ENCODE peak calls at places on chromosomes 4 and X, in eight cellular contexts. F is fibroblast of lung, G is keratinocyte, C is uterus, I is neuronal stem cell, Z is tibial artery, W is cardiac muscle cell, H is A673. K is an unnamed sample.

GRCh38 chrX:69173906-69174305 is 8.7 kb upstream of the PJA1 start:
- DNase-seq in F (no peak), G (no peak), C (no peak), I (no peak), Z (no peak), W (no peak), H (no peak), K (no peak)

GRCh38 chrX:139324756-139325155 is 205.8 kb upstream of the F9 start:
- DNase-seq in F (no peak), G (no peak), C (no peak), I (no peak), Z (no peak), W (no peak), H (no peak), K (no peak)

GRCh38 chr4:87805971-87806370 is 6.6 kb downstream of the IBSP start:
- DNase-seq in F (peak; percentile 11), G (no peak), C (no peak), I (no peak), Z (no peak), W (peak; percentile 39), H (no peak), K (no peak)

GRCh38 chrX:41148553-41148952 is 63.3 kb downstream of the USP9X start:
- DNase-seq in F (peak; percentile 61), G (peak; percentile 9), C (no peak), I (no peak), Z (no peak), W (peak; percentile 56), H (peak; percentile 51), K (no peak)

GRCh38 chr4:24887881-24888430 is 24.9 kb downstream of the CCDC149 start:
- DNase-seq in F (no peak), G (no peak), C (no peak), I (no peak), Z (no peak), W (no peak), H (no peak), K (no peak)

GRCh38 chr4:82786794-82787193 is 11.8 kb downstream of the SCD5 start:
- DNase-seq in F (no peak), G (no peak), C (no peak), I (no peak), Z (no peak), W (no peak), H (no peak), K (no peak)

GRCh38 chr4:147970003-147970402 is 238.1 kb downstream of the ARHGAP10 start:
- DNase-seq in F (no peak), G (no peak), C (no peak), I (no peak), Z (no peak), W (no peak), H (no peak), K (no peak)

GRCh38 chr4:185567828-185568442 is 32.6 kb upstream of the PDLIM3 start:
- DNase-seq in F (peak; percentile 91), G (no peak), C (peak; percentile 77), I (no peak), Z (peak; percentile 84), W (peak; percentile 85), H (no peak), K (no peak)

GRCh38 chr4:108926058-108926457 is 163.2 kb upstream of the ETNPPL start:
- DNase-seq in F (no peak), G (no peak), C (no peak), I (no peak), Z (no peak), W (peak; percentile 53), H (peak; percentile 22), K (no peak)

GRCh38 chr4:17347445-17347844 is 164.4 kb downstream of the QDPR start:
- DNase-seq in F (peak; percentile 28), G (no peak), C (no peak), I (no peak), Z (no peak), W (peak; percentile 61), H (peak; percentile 45), K (peak; percentile 39)

GRCh38 chr4:125070869-125071268 is 243.9 kb upstream of the FAT4 start:
- DNase-seq in F (no peak), G (no peak), C (no peak), I (no peak), Z (no peak), W (no peak), H (no peak), K (no peak)

DNA sequence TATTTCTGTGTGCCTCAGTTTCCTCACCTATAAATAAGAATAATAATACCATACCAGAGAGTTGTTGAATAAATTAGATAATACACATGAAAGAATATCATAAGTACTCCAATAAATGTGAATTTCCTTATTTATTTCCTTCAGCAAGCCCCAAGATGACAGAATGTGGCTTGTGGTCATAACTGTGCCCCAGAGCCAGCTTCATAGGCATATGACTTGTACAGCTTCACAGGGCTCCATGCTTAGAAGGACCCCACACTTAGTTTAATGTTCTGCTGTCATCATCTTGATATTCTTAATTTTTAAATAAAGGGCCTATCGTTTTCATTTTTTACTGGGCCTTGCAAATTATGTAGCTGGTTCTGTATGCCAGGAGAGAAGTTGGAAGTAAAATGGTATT is 25.3 kb downstream of the VSIG4 start:
- DNase-seq in F (no peak), G (no peak), C (no peak), I (no peak), Z (no peak), W (no peak), H (no peak), K (no peak)
- H3K4me1 ChIP-seq in F (no peaks in the 10 kb centered on the region), G (no peaks in the 10 kb centered on the region), C (no peaks in the 10 kb centered on the region), I (no peaks in the 10 kb centered on the region), Z (no peaks in the 10 kb centered on the region), W (no peaks in the 10 kb centered on the region), H (no peaks in the 10 kb centered on the region), K (peaks cover 2% of the 10 kb centered on the region)

DNA sequence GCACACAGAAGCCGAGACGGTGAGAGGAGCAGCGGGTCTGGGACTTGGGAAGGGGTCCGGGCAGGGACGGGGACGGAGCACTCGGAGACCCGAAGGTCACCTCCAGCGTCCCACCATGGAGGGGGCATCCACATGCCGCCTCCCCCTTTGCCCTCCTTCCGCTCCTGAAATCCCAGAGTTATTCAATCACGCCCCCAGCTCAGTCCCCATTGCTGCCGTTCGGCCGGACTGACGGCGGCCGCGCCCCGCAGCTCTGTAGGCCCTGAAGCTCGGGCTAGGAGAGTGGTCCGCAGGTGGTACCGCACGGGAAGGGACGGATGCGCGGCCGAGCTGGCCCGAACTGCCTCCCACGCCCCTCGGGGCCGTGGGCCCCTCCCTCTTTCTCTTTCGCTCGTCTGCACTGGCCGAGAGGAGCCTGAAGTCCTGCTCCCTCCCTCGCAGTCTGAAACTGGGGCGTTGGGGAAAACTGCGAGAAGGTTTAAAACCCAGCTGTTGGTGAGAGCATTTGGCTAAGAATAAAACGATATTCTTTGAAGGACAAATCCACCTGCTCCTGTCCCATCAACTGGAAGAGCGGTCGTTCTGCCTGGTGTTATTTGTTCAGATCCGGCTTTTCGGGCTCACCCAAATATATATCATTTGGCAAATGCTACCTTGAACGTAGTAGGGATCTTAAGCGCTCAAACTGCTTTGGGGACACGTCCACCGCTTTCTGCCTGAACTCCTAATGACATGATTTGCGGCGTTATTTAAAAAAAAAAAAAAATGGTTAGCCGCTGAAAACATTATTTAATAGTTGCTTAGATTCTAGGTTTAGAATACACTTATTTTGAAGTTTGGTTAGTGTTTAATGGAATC is 719 bp downstream of the USO1 start:
- DNase-seq in F (peak; percentile 72), G (peak; percentile 15), C (peak; percentile 73), I (peak; percentile 69), Z (peak; percentile 87), W (peak; percentile 82), H (peak; percentile 49), K (no peak)
- H3K4me1 ChIP-seq in F (peaks cover 5% of the 10 kb centered on the region), G (peaks cover 22% of the 10 kb centered on the region), C (peaks cover 6% of the 10 kb centered on the region), I (peaks cover 1% of the 10 kb centered on the region), Z (peaks cover 58% of the 10 kb centered on the region), W (peaks cover 33% of the 10 kb centered on the region), H (no peaks in the 10 kb centered on the region), K (peaks cover 1% of the 10 kb centered on the region)

GRCh38 chrX:10047133-10047532 is 80.0 kb downstream of the CLDN34 start:
- DNase-seq in F (no peak), G (no peak), C (no peak), I (no peak), Z (no peak), W (no peak), H (no peak), K (no peak)

GRCh38 chrX:10047631-10048030 is 80.5 kb downstream of the CLDN34 start:
- DNase-seq in F (no peak), G (no peak), C (no peak), I (peak; percentile 3), Z (no peak), W (no peak), H (no peak), K (no peak)

GRCh38 chrX:10048076-10048475 is 80.9 kb downstream of the CLDN34 start:
- DNase-seq in F (no peak), G (no peak), C (no peak), I (peak; percentile 1), Z (no peak), W (peak; percentile 18), H (no peak), K (no peak)

GRCh38 chrX:10049246-10049645 is 82.1 kb downstream of the CLDN34 start:
- DNase-seq in F (no peak), G (no peak), C (no peak), I (no peak), Z (no peak), W (no peak), H (no peak), K (no peak)

DNA sequence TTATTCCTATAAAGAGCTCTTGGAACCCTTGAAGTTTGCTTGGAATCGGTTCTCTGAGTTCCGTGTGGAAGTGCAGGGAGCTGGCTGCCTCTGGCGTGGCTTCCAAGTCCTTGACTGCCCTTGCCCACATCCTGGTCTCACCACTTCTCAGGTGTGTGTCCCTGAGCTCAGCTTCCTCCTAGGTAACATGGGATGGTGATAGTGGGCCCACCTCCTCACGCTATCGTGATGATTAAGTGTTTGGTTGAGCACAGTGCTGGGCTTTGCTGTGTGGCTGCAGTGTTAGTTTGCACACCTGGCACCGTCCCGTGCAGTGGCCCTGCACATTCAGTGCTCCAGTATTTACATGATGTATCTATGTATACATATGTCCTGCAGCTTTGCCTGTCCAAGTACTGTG is 81.5 kb downstream of the CLDN34 start:
- DNase-seq in F (no peak), G (no peak), C (no peak), I (no peak), Z (no peak), W (no peak), H (no peak), K (no peak)
- H3K4me1 ChIP-seq in F (no peaks in the 10 kb centered on the region), G (peaks cover 45% of the 10 kb centered on the region), C (no peaks in the 10 kb centered on the region), I (peaks cover 19% of the 10 kb centered on the region), Z (peaks cover 84% of the 10 kb centered on the region), W (peaks cover 12% of the 10 kb centered on the region), H (no peaks in the 10 kb centered on the region), K (peaks cover 8% of the 10 kb centered on the region)

DNA sequence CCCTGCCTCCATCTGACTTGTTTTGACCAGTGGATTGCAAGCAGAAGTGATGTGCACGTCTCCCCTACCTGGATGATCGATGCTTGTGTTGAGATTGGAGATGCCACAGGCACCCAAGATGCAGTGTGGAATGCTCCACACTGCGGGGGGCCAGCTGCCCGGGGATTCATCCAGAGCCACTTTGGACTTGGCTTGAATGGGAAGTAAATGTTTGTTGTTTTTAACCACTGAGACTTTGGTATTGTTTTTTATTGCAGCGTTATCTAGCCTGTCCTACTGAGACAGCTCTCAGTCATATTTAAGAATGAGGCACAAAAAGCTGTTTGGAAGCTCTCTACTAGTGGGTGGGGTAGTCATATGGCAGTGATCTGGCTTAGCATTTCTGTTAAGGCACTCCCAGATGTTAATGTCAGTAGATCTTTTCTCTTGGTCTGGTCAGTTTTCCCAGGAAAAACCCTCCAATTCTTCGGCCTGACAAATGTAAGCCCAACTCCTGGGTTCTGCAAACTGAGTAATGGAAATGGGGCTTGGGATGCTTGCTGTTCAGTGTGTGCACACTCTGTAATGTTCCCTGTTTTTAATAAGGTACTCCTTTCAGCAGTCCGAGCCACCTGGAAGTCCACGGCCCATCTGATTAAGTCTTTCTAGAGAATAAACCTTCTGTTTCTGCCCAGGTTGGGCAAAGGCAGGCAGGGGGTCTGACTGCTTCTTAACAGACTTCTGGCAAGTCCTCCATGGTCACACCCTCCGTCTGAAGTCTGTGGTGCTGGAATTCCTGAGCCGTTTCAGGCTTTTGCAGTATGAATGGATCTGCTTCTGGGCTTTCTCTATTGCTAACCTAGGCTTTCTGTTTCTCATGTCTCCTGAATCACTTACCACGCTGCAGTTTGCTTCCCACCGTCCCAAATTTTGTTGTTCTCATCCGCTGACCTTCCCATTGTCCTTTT is 74.8 kb downstream of the WWC2 start:
- DNase-seq in F (no peak), G (no peak), C (no peak), I (peak; percentile 24), Z (no peak), W (peak; percentile 40), H (peak; percentile 35), K (no peak)
- H3K4me1 ChIP-seq in F (peaks cover 12% of the 10 kb centered on the region), G (peaks cover 6% of the 10 kb centered on the region), C (no peaks in the 10 kb centered on the region), I (peaks cover 11% of the 10 kb centered on the region), Z (peaks cover 57% of the 10 kb centered on the region), W (peaks cover 14% of the 10 kb centered on the region), H (peaks cover 57% of the 10 kb centered on the region), K (peaks cover 11% of the 10 kb centered on the region)

K was measured in iPS DF 6.9.